ENCODE peak calls at places on chromosome X, in seven cellular contexts. Z is effector memory CD4-positive, alpha-beta T cell; X is ACHN; B is adrenal gland; Y is fibroblast of mammary gland; R is stimulated activated CD8-positive, alpha-beta memory T cell treated with anti-CD3 and anti-CD28 coated beads, Interleukin-4, amount 100 ng/mL, for 1 hour; F is nucleus accumbens. N is an unnamed sample.

GRCh38 chrX:134026732-134027311 is 41.4 kb upstream of the GPC3 start:
- DNase-seq in X (peak), R (no peak), B (peak), Z (no peak), F (peak), Y (peak), N (no peak)

GRCh38 chrX:129043138-129043537 is 480.2 kb downstream of the SMARCA1 start:
- DNase-seq in Y (no peak), R (no peak), X (no peak), Z (no peak), F (no peak), B (no peak), N (no peak)

GRCh38 chrX:55486736-55487135 is 2.9 kb downstream of the USP51 start:
- DNase-seq in R (no peak), B (peak), Z (no peak), Y (no peak), F (peak), X (no peak), N (no peak)

GRCh38 chrX:23803931-23804381 is 21.0 kb downstream of the SAT1 start:
- DNase-seq in B (peak), R (no peak), Z (no peak), X (no peak), Y (peak), F (no peak), N (peak)

GRCh38 chrX:113384628-113385027 is 544.0 kb upstream of the AMOT start:
- DNase-seq in Z (no peak), B (peak), X (peak), F (peak), Y (peak), R (no peak), N (peak)

GRCh38 chrX:136531951-136532350 is at the start of gene VGLL1:
- DNase-seq in Y (no peak), B (no peak), R (no peak), X (no peak), F (no peak), Z (no peak), N (no peak)

GRCh38 chrX:46407753-46408130 is 137.5 kb downstream of the ZNF674 start:
- DNase-seq in F (no peak), Y (peak), R (no peak), X (no peak), Z (no peak), B (peak), N (no peak)

GRCh38 chrX:154121961-154122360 is 22.1 kb upstream of the OPN1LW start:
- DNase-seq in B (no peak), X (no peak), R (no peak), F (no peak), Y (no peak), Z (no peak), N (no peak)

GRCh38 chrX:78747471-78747870 is at the start of gene LPAR4:
- DNase-seq in Z (no peak), B (no peak), Y (peak), R (no peak), F (no peak), X (no peak), N (no peak)

GRCh38 chrX:23952984-23953907 is 45.4 kb downstream of the CXorf58 start:
- DNase-seq in Y (no peak), Z (peak), X (no peak), R (no peak), B (no peak), F (no peak), N (no peak)

GRCh38 chrX:29257516-29257915 is 670.3 kb downstream of the IL1RAPL1 start:
- DNase-seq in Y (peak), R (no peak), F (no peak), Z (no peak), X (no peak), B (no peak), N (no peak)

GRCh38 chrX:65877953-65878352 is 161.9 kb downstream of the VSIG4 start:
- DNase-seq in Y (no peak), X (no peak), R (no peak), B (no peak), F (no peak), Z (no peak), N (no peak)

GRCh38 chrX:97215166-97215565 is 331.5 kb downstream of the RPA4 start:
- DNase-seq in Y (peak), R (no peak), F (no peak), X (no peak), Z (no peak), B (no peak), N (no peak)

GRCh38 chrX:46665232-46666162 is 91.9 kb downstream of the CHST7 start:
- DNase-seq in F (no peak), Z (no peak), Y (peak), B (no peak), R (no peak), X (no peak), N (no peak)

GRCh38 chrX:85905851-85906250 is 141.5 kb downstream of the CHM start:
- DNase-seq in B (no peak), F (no peak), Z (no peak), Y (no peak), X (no peak), R (no peak), N (no peak)

GRCh38 chrX:1564750-1565683 is 26.4 kb upstream of the AKAP17A start:
- DNase-seq in F (no peak), X (no peak), Z (no peak), Y (no peak), R (no peak), B (no peak), N (no peak)

GRCh38 chrX:119398974-119399771 is at the start of gene SLC25A43:
- DNase-seq in Z (peak), R (no peak), F (peak), X (peak), B (peak), Y (peak), N (no peak)

GRCh38 chrX:115940888-115941332 is 229.6 kb upstream of the AGTR2 start:
- DNase-seq in X (peak), Z (no peak), F (peak), B (peak), R (no peak), Y (peak), N (no peak)

GRCh38 chrX:120514236-120514635 is 45.1 kb upstream of the LAMP2 start:
- DNase-seq in X (peak), F (no peak), Z (no peak), B (no peak), Y (peak), R (no peak), N (no peak)

GRCh38 chrX:33190016-33190415 is 21.3 kb downstream of the DMD start:
- DNase-seq in Y (no peak), X (no peak), R (no peak), B (no peak), Z (no peak), F (no peak), N (no peak)

GRCh38 chrX:16711219-16712115 is 1.0 kb downstream of the CTPS2 start:
- DNase-seq in B (peak), F (no peak), Y (no peak), X (no peak), Z (no peak), R (no peak), N (no peak)

GRCh38 chrX:20531667-20532066 is 265.0 kb upstream of the RPS6KA3 start:
- DNase-seq in Y (peak), B (no peak), X (no peak), Z (no peak), R (no peak), F (no peak), N (no peak)

GRCh38 chrX:20461576-20461975 is 194.9 kb upstream of the RPS6KA3 start:
- DNase-seq in X (peak), B (no peak), Y (peak), F (no peak), R (no peak), Z (no peak), N (peak)